ENCODE peak calls at places on chromosomes 5 and 9, in ten cellular contexts. O is AG04450, R is epithelial cell of esophagus, A is psoas muscle, T is B cell, Q is cardiac muscle cell, K is HepG2, D is heart left ventricle, H is dorsolateral prefrontal cortex, E is H9. Z is an unnamed sample.

GRCh38 chr5:134053840-134054338 is 49.1 kb upstream of the VDAC1 start:
- DNase-seq in O (no peak), R (peak; percentile 49), A (no peak), T (no peak), Q (peak; percentile 87), K (no peak), D (no peak), H (no peak), E (no peak), Z (no peak)

GRCh38 chr5:5490774-5491347 is 68.4 kb downstream of the ICE1 start:
- DNase-seq in O (no peak), R (no peak), A (peak; percentile 71), T (no peak), Q (no peak), K (no peak), D (no peak), H (no peak), E (no peak), Z (no peak)

GRCh38 chr5:124514966-124515365 is 231.5 kb downstream of the ZNF608 start:
- DNase-seq in O (no peak), R (no peak), A (no peak), T (no peak), Q (no peak), K (no peak), D (no peak), H (no peak), E (no peak), Z (no peak)

GRCh38 chr5:54859321-54859720 is 126.1 kb downstream of the ESM1 start:
- DNase-seq in O (no peak), R (peak; percentile 59), A (no peak), T (no peak), Q (peak; percentile 28), K (no peak), D (no peak), H (no peak), E (no peak), Z (no peak)

GRCh38 chr5:154366353-154366752 is 79.4 kb upstream of the SAP30L start:
- DNase-seq in O (no peak), R (no peak), A (no peak), T (no peak), Q (peak; percentile 71), K (peak; percentile 91), D (no peak), H (no peak), E (no peak), Z (no peak)

GRCh38 chr5:33936004-33936380 is 194 bp upstream of the RXFP3 start:
- DNase-seq in O (peak; percentile 7), R (peak; percentile 55), A (peak; percentile 72), T (peak; percentile 48), Q (peak; percentile 74), K (no peak), D (peak; percentile 53), H (no peak), E (peak; percentile 82), Z (peak; percentile 86)

GRCh38 chr5:37208883-37209808 is 40.0 kb downstream of the CPLANE1 start:
- DNase-seq in O (no peak), R (no peak), A (peak; percentile 68), T (peak; percentile 25), Q (peak; percentile 53), K (no peak), D (peak; percentile 23), H (no peak), E (no peak), Z (no peak)

GRCh38 chr5:181243521-181244307 is at the start of gene RACK1:
- DNase-seq in O (peak; percentile 67), R (peak; percentile 89), A (peak; percentile 93), T (peak; percentile 90), Q (peak; percentile 92), K (peak; percentile 87), D (peak; percentile 90), H (peak; percentile 85), E (peak; percentile 88), Z (peak; percentile 84)

GRCh38 chr5:97918057-97918456 is 735.0 kb upstream of the RIOK2 start:
- DNase-seq in O (no peak), R (peak; percentile 10), A (no peak), T (no peak), Q (no peak), K (no peak), D (no peak), H (no peak), E (no peak), Z (no peak)
- TF ChIP-seq CTCF in O (no peak), R (no peak), A (no peak), T (no peak), Q (no peak), K (no peak), D (no peak), H (no peak), E (no peak), Z (no peak)

GRCh38 chr5:9766581-9766980 is 136.4 kb upstream of the TAS2R1 start:
- DNase-seq in O (no peak), R (peak; percentile 57), A (no peak), T (no peak), Q (peak; percentile 12), K (no peak), D (no peak), H (no peak), E (no peak), Z (no peak)
- TF ChIP-seq CTCF in O (no peak), R (no peak), A (no peak), T (no peak), Q (no peak), K (no peak), D (no peak), H (no peak), E (no peak), Z (no peak)

GRCh38 chr9:97749928-97750327 is 52.8 kb upstream of the XPA start:
- DNase-seq in O (no peak), R (peak; percentile 28), A (no peak), T (no peak), Q (no peak), K (no peak), D (no peak), H (no peak), E (no peak), Z (no peak)
- TF ChIP-seq CTCF in O (no peak), R (peak; percentile 46), A (no peak), T (no peak), Q (no peak), K (peak; percentile 8), D (no peak), H (no peak), E (no peak), Z (no peak)

GRCh38 chr9:37859043-37859442 is 44.9 kb downstream of the SLC25A51 start:
- DNase-seq in O (no peak), R (peak; percentile 27), A (no peak), T (no peak), Q (peak; percentile 22), K (no peak), D (no peak), H (no peak), E (no peak), Z (no peak)
- TF ChIP-seq CTCF in O (peak; percentile 17), R (peak; percentile 33), A (no peak), T (no peak), Q (peak; percentile 28), K (peak; percentile 11), D (no peak), H (no peak), E (peak; percentile 47), Z (no peak)

GRCh38 chr5:145350501-145350900 is 484.6 kb downstream of the PRELID2 start:
- DNase-seq in O (peak; percentile 18), R (peak; percentile 96), A (no peak), T (no peak), Q (peak; percentile 11), K (no peak), D (no peak), H (no peak), E (no peak), Z (no peak)

GRCh38 chr5:145341842-145342241 is 493.3 kb downstream of the PRELID2 start:
- DNase-seq in O (no peak), R (peak; percentile 49), A (no peak), T (no peak), Q (peak; percentile 8), K (no peak), D (no peak), H (no peak), E (no peak), Z (no peak)

GRCh38 chr5:145345883-145346282 is 489.3 kb downstream of the PRELID2 start:
- DNase-seq in O (no peak), R (peak; percentile 9), A (no peak), T (no peak), Q (no peak), K (no peak), D (no peak), H (no peak), E (no peak), Z (no peak)

DNA sequence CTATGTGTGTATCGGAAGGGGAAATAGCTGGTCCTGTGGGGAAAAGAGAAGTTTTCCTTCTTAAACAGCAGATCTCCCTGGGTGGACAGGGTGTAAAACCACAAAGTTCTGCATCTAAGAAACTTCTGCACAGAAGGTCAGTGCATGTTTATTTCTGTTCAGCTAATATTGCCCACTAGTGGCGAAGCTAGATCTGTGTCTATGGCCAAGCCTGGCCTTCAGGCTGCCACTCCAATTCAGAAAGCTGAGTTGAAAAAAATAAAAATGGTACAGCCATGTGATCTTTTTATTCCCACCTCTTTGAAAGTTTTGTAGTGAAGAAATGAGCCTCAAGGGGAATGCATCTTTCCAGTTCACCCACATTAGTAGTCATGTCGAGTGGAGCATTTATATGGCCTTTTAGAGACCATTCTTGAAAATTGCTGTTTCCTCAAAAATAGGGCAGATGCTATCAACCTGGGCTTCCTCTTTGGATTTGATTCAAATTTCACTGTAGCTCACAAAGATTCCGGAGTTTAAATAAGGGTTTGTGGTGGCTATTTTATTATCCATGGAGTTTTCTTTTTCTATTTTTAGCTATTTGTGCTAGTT is 488.0 kb downstream of the PRELID2 start:
- DNase-seq in O (peak; percentile 13), R (peak; percentile 55), A (no peak), T (no peak), Q (peak; percentile 77), K (peak; percentile 9), D (no peak), H (no peak), E (no peak), Z (peak; percentile 13)
- TF ChIP-seq CTCF in O (peak; percentile 75), R (peak; percentile 78), A (peak; percentile 41), T (no peak), Q (peak; percentile 80), K (peak; percentile 58), D (no peak), H (peak; percentile 33), E (peak; percentile 60), Z (peak; percentile 71)

DNA sequence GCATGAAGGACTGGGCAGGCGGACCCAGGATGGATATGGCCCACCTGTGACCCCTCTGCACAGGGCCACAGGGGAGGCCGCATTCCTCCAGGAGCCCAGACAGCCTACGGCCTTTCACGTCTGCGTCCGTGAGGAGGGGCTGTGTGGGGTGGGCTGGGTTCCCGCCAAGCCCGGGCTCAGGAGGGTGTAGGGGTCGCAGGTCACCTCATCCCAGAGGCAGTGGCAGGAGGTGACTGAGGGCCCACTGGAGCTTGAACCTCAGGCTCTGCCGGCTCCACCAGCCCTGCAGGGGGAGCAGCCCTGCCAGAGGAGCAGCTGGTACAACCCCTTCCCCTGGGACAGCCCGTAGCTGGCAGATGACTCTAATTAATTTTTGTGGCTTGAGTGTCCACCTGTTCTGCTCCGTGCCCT is 40.7 kb upstream of the CACNA1B start:
- DNase-seq in O (no peak), R (no peak), A (no peak), T (peak; percentile 18), Q (no peak), K (no peak), D (no peak), H (no peak), E (no peak), Z (no peak)
- TF ChIP-seq CTCF in O (no peak), R (no peak), A (no peak), T (no peak), Q (no peak), K (no peak), D (no peak), H (no peak), E (peak; percentile 47), Z (no peak)